ENCODE peak calls at places on chromosomes 5 and 9, in seven cellular contexts. D is left ventricle myocardium inferior, V is PC-3, Z is brain microvascular endothelial cell, H is Panc1, F is cardiac muscle cell, Y is lung. I is an unnamed sample.

GRCh38 chr5:122846051-122846567 is 696 bp downstream of the SNX24 start:
- DNase-seq in D (no peak), V (peak), Z (no peak), H (no peak), F (peak), Y (peak), I (peak)

GRCh38 chr5:53206562-53206961 is 97.0 kb upstream of the MOCS2 start:
- DNase-seq in D (no peak), V (no peak), Z (no peak), H (no peak), F (no peak), Y (no peak), I (no peak)

GRCh38 chr9:133112361-133113026 is 8.5 kb downstream of the RALGDS start:
- DNase-seq in D (peak), V (no peak), Z (no peak), H (no peak), F (no peak), Y (peak), I (no peak)

GRCh38 chr5:154276236-154276792 is 85.8 kb downstream of the GALNT10 start:
- DNase-seq in D (no peak), V (no peak), Z (no peak), H (no peak), F (no peak), Y (no peak), I (no peak)

GRCh38 chr5:79062431-79062830 is 7.0 kb downstream of the DMGDH start:
- DNase-seq in D (no peak), V (peak), Z (no peak), H (no peak), F (no peak), Y (no peak), I (peak)

GRCh38 chr5:84384604-84385575 is at the start of gene EDIL3:
- DNase-seq in D (no peak), V (no peak), Z (peak), H (no peak), F (peak), Y (no peak), I (peak)

GRCh38 chr5:106964102-106964501 is 706.6 kb downstream of the EFNA5 start:
- DNase-seq in D (no peak), V (peak), Z (no peak), H (no peak), F (no peak), Y (no peak), I (peak)

GRCh38 chr9:14383296-14383695 is 69.4 kb upstream of the NFIB start:
- DNase-seq in D (no peak), V (no peak), Z (peak), H (no peak), F (peak), Y (no peak), I (no peak)

GRCh38 chr5:126414874-126415502 is 8.2 kb upstream of the GRAMD2B start:
- DNase-seq in D (peak), V (peak), Z (peak), H (no peak), F (peak), Y (no peak), I (no peak)

GRCh38 chr5:148765061-148765460 is 61.4 kb upstream of the ADRB2 start:
- DNase-seq in D (no peak), V (no peak), Z (no peak), H (no peak), F (no peak), Y (no peak), I (no peak)

GRCh38 chr5:138911441-138911840 is 36.3 kb upstream of the LRRTM2 start:
- DNase-seq in D (no peak), V (no peak), Z (peak), H (no peak), F (peak), Y (no peak), I (no peak)

GRCh38 chr5:154369682-154370081 is 76.1 kb upstream of the SAP30L start:
- DNase-seq in D (no peak), V (no peak), Z (peak), H (no peak), F (no peak), Y (no peak), I (no peak)

GRCh38 chr5:134527156-134527960 is 1.9 kb downstream of the JADE2 start:
- DNase-seq in D (peak), V (peak), Z (peak), H (no peak), F (peak), Y (peak), I (peak)

GRCh38 chr9:134099123-134099761 is 31.4 kb upstream of the BRD3 start:
- DNase-seq in D (no peak), V (peak), Z (peak), H (peak), F (peak), Y (peak), I (peak)

GRCh38 chr9:121885345-121885901 is 207.7 kb downstream of the TTLL11 start:
- DNase-seq in D (no peak), V (no peak), Z (peak), H (no peak), F (no peak), Y (no peak), I (no peak)

GRCh38 chr5:1783214-1783551 is 16.5 kb downstream of the MRPL36 start:
- DNase-seq in D (peak), V (no peak), Z (no peak), H (no peak), F (no peak), Y (no peak), I (no peak)

GRCh38 chr5:144040615-144041394 is 129.7 kb downstream of the YIPF5 start:
- DNase-seq in D (no peak), V (no peak), Z (no peak), H (no peak), F (peak), Y (no peak), I (no peak)

GRCh38 chr9:36486454-36486932 is 86.2 kb upstream of the MELK start:
- DNase-seq in D (no peak), V (no peak), Z (no peak), H (no peak), F (no peak), Y (no peak), I (peak)

GRCh38 chr5:982377-983237 is 26.0 kb upstream of the NKD2 start:
- DNase-seq in D (no peak), V (peak), Z (no peak), H (no peak), F (no peak), Y (no peak), I (no peak)

GRCh38 chr5:103624035-103624461 is 61.5 kb upstream of the NUDT12 start:
- DNase-seq in D (no peak), V (peak), Z (peak), H (no peak), F (peak), Y (no peak), I (no peak)

GRCh38 chr5:154714271-154714986 is 40.7 kb upstream of the LARP1 start:
- DNase-seq in D (no peak), V (peak), Z (peak), H (no peak), F (no peak), Y (peak), I (no peak)

GRCh38 chr9:129623331-129623730 is 2.4 kb upstream of the C9orf50 start:
- DNase-seq in D (no peak), V (no peak), Z (peak), H (no peak), F (peak), Y (no peak), I (no peak)

GRCh38 chr9:134629061-134629585 is 12.5 kb upstream of the COL5A1 start:
- DNase-seq in D (no peak), V (no peak), Z (no peak), H (no peak), F (no peak), Y (no peak), I (no peak)

GRCh38 chr9:37992924-37993349 is 76.1 kb downstream of the SHB start:
- DNase-seq in D (no peak), V (no peak), Z (no peak), H (no peak), F (no peak), Y (no peak), I (no peak)
- H3K27ac ChIP-seq in D (peak), V (no peak), Z (no peak), H (no peak), F (peak), Y (no peak), I (no peak)

GRCh38 chr9:1024112-1024511 is 26.0 kb upstream of the DMRT2 start:
- DNase-seq in D (no peak), V (peak), Z (no peak), H (no peak), F (no peak), Y (no peak), I (no peak)

GRCh38 chr9:1013018-1013417 is 36.6 kb downstream of the DMRT3 start:
- DNase-seq in D (no peak), V (no peak), Z (no peak), H (no peak), F (no peak), Y (no peak), I (no peak)

DNA sequence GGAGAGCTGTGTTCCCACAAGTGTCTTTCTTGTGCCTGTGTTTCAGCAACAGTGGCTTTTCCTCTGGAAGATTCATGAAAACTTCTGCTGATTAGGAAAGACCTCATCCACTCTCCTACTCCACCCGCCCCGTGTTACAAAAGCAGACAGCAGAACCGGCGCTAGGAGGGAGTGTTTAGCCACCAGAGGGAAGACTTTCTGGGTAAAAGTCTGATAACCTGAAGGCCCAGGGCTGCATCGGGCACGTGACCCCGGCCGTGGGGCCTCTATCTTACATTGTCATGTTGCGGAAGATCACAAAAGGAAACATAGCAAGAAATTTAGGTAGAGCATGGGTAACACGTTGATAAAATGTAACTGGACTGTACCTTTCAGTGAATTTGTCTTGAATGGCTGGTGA is 32.0 kb upstream of the DMRT2 start:
- DNase-seq in D (no peak), V (peak), Z (no peak), H (no peak), F (peak), Y (no peak), I (peak)
- TF ChIP-seq CTCF in D (peak), V (peak), Z (no peak), H (peak), F (peak), Y (no peak), I (no peak)

DNA sequence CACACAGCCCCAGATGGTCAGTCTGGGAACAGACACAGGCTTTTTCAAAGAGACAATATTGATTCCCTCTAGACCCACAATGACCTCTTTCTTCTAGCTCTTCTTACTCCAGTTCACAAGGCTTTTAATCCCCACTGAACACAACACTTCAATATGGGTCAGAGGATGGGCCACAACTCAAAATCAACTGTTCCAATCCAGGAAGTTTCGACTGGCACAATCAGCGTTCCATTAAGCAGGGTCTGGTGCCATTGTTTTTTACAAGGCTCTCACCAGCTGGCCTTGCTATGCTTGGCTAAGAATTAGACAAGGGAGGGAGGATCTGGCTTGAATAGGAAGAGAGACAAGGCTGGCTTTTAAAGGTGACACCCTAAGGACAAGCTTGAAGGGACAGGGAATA is 199.4 kb upstream of the SLC24A2 start:
- DNase-seq in D (no peak), V (no peak), Z (no peak), H (no peak), F (no peak), Y (no peak), I (no peak)
- H3K27ac ChIP-seq in D (no peak), V (no peak), Z (no peak), H (no peak), F (no peak), Y (no peak), I (no peak)

GRCh38 chr5:43313035-43313853 is at the start of gene HMGCS1:
- DNase-seq in D (peak), V (peak), Z (peak), H (peak), F (peak), Y (peak), I (peak)
- TF ChIP-seq CTCF in D (peak), V (peak), Z (no peak), H (no peak), F (no peak), Y (no peak), I (no peak)

DNA sequence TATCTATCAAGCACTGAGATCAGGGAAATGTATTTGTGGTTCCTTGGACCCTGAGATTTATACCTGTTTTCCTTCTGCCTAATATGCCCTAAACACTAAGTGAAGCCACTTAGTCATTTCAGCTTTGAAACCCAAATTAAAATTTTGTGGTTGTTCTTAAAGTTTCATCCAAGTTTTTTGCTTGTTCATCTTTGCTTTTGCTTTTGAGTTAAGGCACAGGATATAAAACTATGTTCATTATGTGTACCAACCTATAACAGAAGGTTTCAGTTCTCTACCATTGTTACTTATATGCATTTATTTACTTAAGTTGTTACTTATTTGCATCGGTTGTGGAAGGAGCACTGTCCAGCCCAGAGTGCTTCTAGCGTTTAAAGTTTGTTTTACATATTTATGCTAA is 382.3 kb downstream of the PTPRD start:
- DNase-seq in D (no peak), V (no peak), Z (no peak), H (no peak), F (no peak), Y (no peak), I (no peak)
- H3K27ac ChIP-seq in D (no peak), V (no peak), Z (no peak), H (no peak), F (no peak), Y (no peak), I (no peak)

GRCh38 chr5:116273458-116274242 is 188.8 kb downstream of the COMMD10 start:
- DNase-seq in D (no peak), V (peak), Z (no peak), H (no peak), F (no peak), Y (no peak), I (no peak)

GRCh38 chr5:116275282-116275681 is 190.5 kb downstream of the COMMD10 start:
- DNase-seq in D (no peak), V (no peak), Z (no peak), H (no peak), F (no peak), Y (no peak), I (no peak)

GRCh38 chr5:116274251-116274650 is 189.4 kb downstream of the COMMD10 start:
- DNase-seq in D (no peak), V (no peak), Z (no peak), H (no peak), F (no peak), Y (no peak), I (no peak)

GRCh38 chr5:116271432-116271831 is 186.6 kb downstream of the COMMD10 start:
- DNase-seq in D (no peak), V (peak), Z (peak), H (no peak), F (no peak), Y (no peak), I (no peak)

GRCh38 chr5:116272281-116272941 is 187.6 kb downstream of the COMMD10 start:
- DNase-seq in D (no peak), V (no peak), Z (no peak), H (no peak), F (peak), Y (no peak), I (no peak)
- TF ChIP-seq CTCF in D (no peak), V (no peak), Z (no peak), H (peak), F (no peak), Y (no peak), I (no peak)

DNA sequence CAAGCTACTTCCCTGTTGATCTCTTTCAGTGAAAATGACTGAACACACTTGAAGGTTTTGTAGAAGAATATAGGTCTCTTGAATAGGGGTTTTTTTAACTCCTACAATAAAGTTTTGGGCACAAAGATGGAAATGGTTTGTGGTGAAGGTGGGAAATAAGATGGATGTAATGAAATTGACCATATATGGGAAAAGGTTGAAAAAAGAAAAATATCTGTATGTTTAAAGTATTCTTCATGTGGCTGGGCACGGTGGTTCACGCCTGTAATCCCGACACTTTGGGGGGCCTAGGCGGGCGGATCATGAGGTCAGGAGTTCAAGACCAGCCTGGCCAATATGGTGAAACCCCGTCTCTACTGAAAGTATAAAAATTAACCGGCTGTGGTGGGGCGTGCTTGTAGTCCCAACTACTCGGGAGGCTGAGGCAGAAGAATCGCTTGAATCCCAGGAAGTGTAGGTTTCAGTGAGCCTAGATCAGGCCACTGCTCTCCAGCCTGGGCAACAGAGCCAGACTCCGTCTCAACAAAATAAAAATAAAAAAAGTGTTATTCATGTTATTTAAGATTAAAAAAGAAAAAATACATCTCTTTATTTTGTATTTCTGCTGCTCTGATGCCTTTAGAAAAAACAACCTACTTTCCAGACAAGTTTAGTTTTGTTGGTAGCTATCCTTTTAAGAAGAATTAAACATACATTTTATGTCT is 2.2 kb downstream of the RBM27 start:
- DNase-seq in D (no peak), V (no peak), Z (no peak), H (no peak), F (no peak), Y (no peak), I (no peak)
- H3K27ac ChIP-seq in D (no peak), V (no peak), Z (no peak), H (no peak), F (peak), Y (no peak), I (no peak)

GRCh38 chr5:181280251-181280762 is 19.4 kb upstream of the TRIM52 start:
- DNase-seq in D (no peak), V (no peak), Z (no peak), H (no peak), F (no peak), Y (no peak), I (no peak)

GRCh38 chr5:181283347-181283746 is 22.4 kb upstream of the TRIM52 start:
- DNase-seq in D (no peak), V (no peak), Z (no peak), H (no peak), F (no peak), Y (no peak), I (no peak)

GRCh38 chr5:181282874-181283273 is 21.9 kb upstream of the TRIM52 start:
- DNase-seq in D (no peak), V (no peak), Z (no peak), H (no peak), F (no peak), Y (no peak), I (no peak)

GRCh38 chr5:181281077-181281983 is 20.4 kb upstream of the TRIM52 start:
- DNase-seq in D (no peak), V (no peak), Z (no peak), H (no peak), F (no peak), Y (no peak), I (no peak)

GRCh38 chr5:181281984-181282316 is 21.0 kb upstream of the TRIM52 start:
- DNase-seq in D (no peak), V (no peak), Z (no peak), H (no peak), F (no peak), Y (no peak), I (no peak)
- TF ChIP-seq CTCF in D (no peak), V (no peak), Z (no peak), H (no peak), F (no peak), Y (no peak), I (no peak)

GRCh38 chr5:74418709-74419108 is 221.8 kb downstream of the ENC1 start:
- DNase-seq in D (no peak), V (no peak), Z (no peak), H (no peak), F (no peak), Y (no peak), I (no peak)

GRCh38 chr5:74419468-74419867 is 221.1 kb downstream of the ENC1 start:
- DNase-seq in D (no peak), V (no peak), Z (no peak), H (no peak), F (no peak), Y (no peak), I (no peak)

GRCh38 chr5:74422030-74422429 is 218.5 kb downstream of the ENC1 start:
- DNase-seq in D (no peak), V (no peak), Z (no peak), H (no peak), F (no peak), Y (no peak), I (no peak)

GRCh38 chr5:74421365-74421764 is 219.2 kb downstream of the ENC1 start:
- DNase-seq in D (no peak), V (no peak), Z (no peak), H (no peak), F (no peak), Y (no peak), I (no peak)

DNA sequence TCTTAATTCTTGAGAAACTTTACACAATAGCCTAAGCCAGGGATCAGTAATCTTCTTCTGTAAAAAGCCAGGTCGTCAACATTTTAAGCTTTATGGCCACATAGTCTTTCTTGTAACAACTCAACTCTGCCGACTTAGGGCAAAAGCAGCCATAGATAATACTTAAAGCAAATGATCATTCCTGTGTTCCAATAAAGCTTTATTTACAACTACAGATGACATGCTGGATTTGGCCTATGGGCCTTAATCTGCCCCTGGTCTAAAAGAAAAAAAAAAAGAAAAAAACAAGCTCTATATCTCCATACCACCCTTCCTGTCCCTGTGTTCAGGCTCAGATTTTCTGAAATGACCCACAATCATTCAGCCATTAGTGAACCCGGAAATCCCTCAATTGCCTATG is 220.3 kb downstream of the ENC1 start:
- DNase-seq in D (no peak), V (no peak), Z (no peak), H (no peak), F (no peak), Y (no peak), I (no peak)
- H3K27ac ChIP-seq in D (no peak), V (no peak), Z (no peak), H (no peak), F (no peak), Y (no peak), I (no peak)